ENCODE peak calls at places on chromosome 19, in seven cellular contexts. I, S, L, F, K, X and B are unnamed samples.
A peak's percentile ranks its signal among the peaks of the same experiment; 100 is the strongest.

GRCh38 chr19:12985049-12985776 is 10.1 kb upstream of the NFIX start:
- DNase-seq in I (no peak), S (peak; percentile 56), L (peak; percentile 82), F (peak; percentile 77), K (peak; percentile 33), X (peak; percentile 68), B (no peak)

GRCh38 chr19:18839465-18840287 is 7.9 kb downstream of the UPF1 start:
- DNase-seq in I (no peak), S (no peak), L (peak; percentile 61), F (no peak), K (no peak), X (no peak), B (no peak)

GRCh38 chr19:6528544-6529121 is 2.2 kb upstream of the TNFSF9 start:
- DNase-seq in I (no peak), S (no peak), L (no peak), F (no peak), K (no peak), X (peak; percentile 32), B (no peak)

GRCh38 chr19:13981988-13982501 is 24.1 kb downstream of the RFX1 start:
- DNase-seq in I (no peak), S (no peak), L (no peak), F (no peak), K (no peak), X (no peak), B (no peak)

GRCh38 chr19:2321565-2322283 is 6.7 kb downstream of the LSM7 start:
- DNase-seq in I (no peak), S (no peak), L (no peak), F (no peak), K (no peak), X (no peak), B (no peak)

GRCh38 chr19:37467608-37468090 is 405 bp upstream of the ZNF569 start:
- DNase-seq in I (no peak), S (no peak), L (no peak), F (no peak), K (no peak), X (no peak), B (no peak)

GRCh38 chr19:44512326-44513298 is 12.3 kb upstream of the ZNF180 start:
- DNase-seq in I (no peak), S (peak; percentile 27), L (no peak), F (no peak), K (peak; percentile 26), X (peak; percentile 45), B (peak; percentile 55)

GRCh38 chr19:29956855-29957254 is 14.8 kb downstream of the URI1 start:
- DNase-seq in I (no peak), S (no peak), L (no peak), F (no peak), K (no peak), X (no peak), B (peak; percentile 46)

GRCh38 chr19:1045247-1045603 is 5.3 kb downstream of the ABCA7 start:
- DNase-seq in I (no peak), S (peak; percentile 58), L (peak; percentile 45), F (no peak), K (peak; percentile 82), X (no peak), B (peak; percentile 85)

GRCh38 chr19:46383171-46383815 is 30.1 kb downstream of the CCDC8 start:
- DNase-seq in I (no peak), S (no peak), L (no peak), F (no peak), K (no peak), X (no peak), B (no peak)

GRCh38 chr19:3468211-3468610 is 12.1 kb downstream of the SMIM24 start:
- DNase-seq in I (no peak), S (no peak), L (no peak), F (no peak), K (no peak), X (no peak), B (no peak)

GRCh38 chr19:54156953-54157352 is 2.6 kb downstream of the LENG1 start:
- DNase-seq in I (no peak), S (no peak), L (no peak), F (no peak), K (no peak), X (no peak), B (no peak)